ENCODE peak calls at places on chromosomes 6 and 20, in nine cellular contexts. X, V, I, K, W, J, D, G and P are unnamed samples.

GRCh38 chr6:75481936-75482593 is 11.5 kb downstream of the FILIP1 start:
- DNase-seq in J (peak), D (no peak), G (no peak), X (no peak), K (no peak), V (peak), I (no peak), W (no peak), P (no peak)

GRCh38 chr6:6001443-6001842 is 5.3 kb downstream of the NRN1 start:
- DNase-seq in W (no peak), G (no peak), V (no peak), K (no peak), J (no peak), X (no peak), D (no peak), I (no peak), P (no peak)

GRCh38 chr20:45589725-45590124 is 10.6 kb upstream of the WFDC8 start:
- DNase-seq in W (no peak), K (no peak), J (no peak), X (no peak), I (no peak), D (no peak), G (no peak), V (no peak), P (no peak)

GRCh38 chr6:5623769-5624168 is 362.5 kb downstream of the FARS2 start:
- DNase-seq in X (no peak), J (no peak), G (no peak), D (no peak), K (no peak), I (no peak), V (no peak), W (no peak), P (no peak)

GRCh38 chr6:90088009-90088408 is 193.7 kb downstream of the GJA10 start:
- DNase-seq in W (peak), D (no peak), K (no peak), J (peak), G (no peak), V (peak), I (no peak), X (no peak), P (peak)

GRCh38 chr6:144063744-144064401 is 31.5 kb downstream of the SF3B5 start:
- DNase-seq in D (peak), K (peak), W (peak), G (peak), X (peak), J (no peak), I (peak), V (no peak), P (peak)

GRCh38 chr6:45375449-45375848 is 2.3 kb downstream of the SUPT3H start:
- DNase-seq in G (no peak), X (no peak), I (no peak), D (no peak), V (peak), W (no peak), J (no peak), K (no peak), P (no peak)

GRCh38 chr6:7373739-7374138 is 15.8 kb downstream of the CAGE1 start:
- DNase-seq in V (no peak), I (no peak), X (no peak), W (peak), D (no peak), K (no peak), J (no peak), G (no peak), P (no peak)

GRCh38 chr6:52517502-52518278 is 59.2 kb downstream of the TRAM2 start:
- DNase-seq in I (peak), W (peak), V (peak), J (peak), D (peak), X (peak), K (no peak), G (no peak), P (peak)

GRCh38 chr6:158057213-158057987 is 75.7 kb downstream of the SYNJ2 start:
- DNase-seq in V (peak), G (no peak), K (no peak), X (peak), W (no peak), D (peak), J (peak), I (no peak), P (no peak)

GRCh38 chr20:62771396-62772102 is 24.7 kb upstream of the MRGBP start:
- DNase-seq in G (no peak), W (no peak), D (no peak), J (no peak), X (no peak), I (no peak), V (no peak), K (no peak), P (no peak)

GRCh38 chr6:116210750-116211425 is 43.0 kb downstream of the TSPYL4 start:
- DNase-seq in G (peak), I (peak), X (no peak), W (peak), D (no peak), K (no peak), V (no peak), J (no peak), P (no peak)

GRCh38 chr6:28758046-28758817 is 165.6 kb downstream of the TRIM27 start:
- DNase-seq in I (peak), V (peak), X (no peak), W (no peak), D (peak), J (no peak), G (no peak), K (no peak), P (peak)

GRCh38 chr6:343960-344815 is 47.4 kb upstream of the IRF4 start:
- DNase-seq in D (no peak), J (no peak), V (no peak), W (no peak), X (no peak), G (no peak), I (no peak), K (no peak), P (no peak)

GRCh38 chr6:118959903-118960302 is 24.9 kb upstream of the MCM9 start:
- DNase-seq in G (no peak), X (no peak), V (no peak), W (no peak), I (no peak), D (no peak), J (no peak), K (no peak), P (peak)

GRCh38 chr6:134253681-134254080 is 64.2 kb downstream of the SGK1 start:
- DNase-seq in G (no peak), D (no peak), J (no peak), K (no peak), X (no peak), V (peak), I (peak), W (peak), P (no peak)

GRCh38 chr6:27617046-27617687 is 144.3 kb upstream of the ZNF184 start:
- DNase-seq in V (peak), I (peak), D (no peak), J (no peak), X (no peak), G (no peak), K (no peak), W (peak), P (no peak)

GRCh38 chr6:89997456-89998445 is 103.5 kb downstream of the GJA10 start:
- DNase-seq in J (no peak), G (no peak), X (no peak), D (no peak), K (no peak), V (peak), I (no peak), W (no peak), P (no peak)

GRCh38 chr6:36929152-36929551 is 25.4 kb upstream of the PI16 start:
- DNase-seq in D (no peak), J (no peak), I (peak), W (no peak), G (no peak), X (no peak), V (no peak), K (no peak), P (no peak)